ENCODE peak calls at places on chromosomes 11 and 22, in seven cellular contexts. One of them, this sample, is unnamed.

GRCh38 chr11:83437939-83438338 is 151.8 kb upstream of the CCDC90B start:
- DNase-seq in smooth muscle cell of the brain vasculature: no peak
- DNase-seq in hepatocyte: no peak
- DNase-seq in ACHN: no peak
- DNase-seq in posterior vena cava: no peak
- DNase-seq in cardiac septum: no peak
- DNase-seq in neural crest cell: no peak
- DNase-seq in this sample: no peak

GRCh38 chr22:30309981-30310672 is 16.6 kb downstream of the TBC1D10A start:
- DNase-seq in smooth muscle cell of the brain vasculature: no peak
- DNase-seq in hepatocyte: peak
- DNase-seq in ACHN: no peak
- DNase-seq in posterior vena cava: no peak
- DNase-seq in cardiac septum: no peak
- DNase-seq in neural crest cell: no peak
- DNase-seq in this sample: no peak

GRCh38 chr11:107929611-107930200 is 1.5 kb downstream of the RAB39A start:
- DNase-seq in smooth muscle cell of the brain vasculature: no peak
- DNase-seq in hepatocyte: no peak
- DNase-seq in ACHN: peak
- DNase-seq in posterior vena cava: no peak
- DNase-seq in cardiac septum: no peak
- DNase-seq in neural crest cell: no peak
- DNase-seq in this sample: peak

GRCh38 chr11:113796663-113797259 is 17.2 kb downstream of the CLDN25 start:
- DNase-seq in smooth muscle cell of the brain vasculature: no peak
- DNase-seq in hepatocyte: peak
- DNase-seq in ACHN: peak
- DNase-seq in posterior vena cava: no peak
- DNase-seq in cardiac septum: no peak
- DNase-seq in neural crest cell: peak
- DNase-seq in this sample: peak

GRCh38 chr11:65262381-65262680 is 569 bp downstream of the POLA2 start:
- DNase-seq in smooth muscle cell of the brain vasculature: no peak
- DNase-seq in hepatocyte: no peak
- DNase-seq in ACHN: peak
- DNase-seq in posterior vena cava: no peak
- DNase-seq in cardiac septum: peak
- DNase-seq in neural crest cell: no peak
- DNase-seq in this sample: no peak

GRCh38 chr11:11157201-11157600 is 195.8 kb downstream of the CSNK2A3 start:
- DNase-seq in smooth muscle cell of the brain vasculature: no peak
- DNase-seq in hepatocyte: peak
- DNase-seq in ACHN: peak
- DNase-seq in posterior vena cava: no peak
- DNase-seq in cardiac septum: no peak
- DNase-seq in neural crest cell: peak
- DNase-seq in this sample: peak

GRCh38 chr11:69377029-69377952 is 83.3 kb downstream of the MYEOV start:
- DNase-seq in smooth muscle cell of the brain vasculature: no peak
- DNase-seq in hepatocyte: no peak
- DNase-seq in ACHN: no peak
- DNase-seq in posterior vena cava: peak
- DNase-seq in cardiac septum: no peak
- DNase-seq in neural crest cell: no peak
- DNase-seq in this sample: no peak

GRCh38 chr11:35675901-35676610 is 13.5 kb downstream of the TRIM44 start:
- DNase-seq in smooth muscle cell of the brain vasculature: peak
- DNase-seq in hepatocyte: no peak
- DNase-seq in ACHN: no peak
- DNase-seq in posterior vena cava: no peak
- DNase-seq in cardiac septum: no peak
- DNase-seq in neural crest cell: no peak
- DNase-seq in this sample: no peak

GRCh38 chr22:17479129-17479528 is 84.2 kb upstream of the SLC25A18 start:
- DNase-seq in smooth muscle cell of the brain vasculature: no peak
- DNase-seq in hepatocyte: peak
- DNase-seq in ACHN: no peak
- DNase-seq in posterior vena cava: no peak
- DNase-seq in cardiac septum: no peak
- DNase-seq in neural crest cell: no peak
- DNase-seq in this sample: no peak

GRCh38 chr11:134532176-134532920 is 120.3 kb upstream of the B3GAT1 start:
- DNase-seq in smooth muscle cell of the brain vasculature: no peak
- DNase-seq in hepatocyte: no peak
- DNase-seq in ACHN: no peak
- DNase-seq in posterior vena cava: peak
- DNase-seq in cardiac septum: peak
- DNase-seq in neural crest cell: no peak
- DNase-seq in this sample: peak

GRCh38 chr11:63906585-63906984 is 10.4 kb downstream of the RCOR2 start:
- DNase-seq in smooth muscle cell of the brain vasculature: no peak
- DNase-seq in hepatocyte: peak
- DNase-seq in ACHN: peak
- DNase-seq in posterior vena cava: no peak
- DNase-seq in cardiac septum: no peak
- DNase-seq in neural crest cell: no peak
- DNase-seq in this sample: peak

GRCh38 chr11:65452806-65453490 is 30.4 kb downstream of the NEAT1 start:
- DNase-seq in smooth muscle cell of the brain vasculature: no peak
- DNase-seq in hepatocyte: no peak
- DNase-seq in ACHN: no peak
- DNase-seq in posterior vena cava: peak
- DNase-seq in cardiac septum: peak
- DNase-seq in neural crest cell: no peak
- DNase-seq in this sample: no peak

GRCh38 chr11:126929186-126930085 is 71.1 kb downstream of the KIRREL3 start:
- DNase-seq in smooth muscle cell of the brain vasculature: no peak
- DNase-seq in hepatocyte: no peak
- DNase-seq in ACHN: no peak
- DNase-seq in posterior vena cava: no peak
- DNase-seq in cardiac septum: no peak
- DNase-seq in neural crest cell: no peak
- DNase-seq in this sample: no peak

GRCh38 chr11:7451520-7451919 is 33.8 kb upstream of the OLFML1 start:
- DNase-seq in smooth muscle cell of the brain vasculature: no peak
- DNase-seq in hepatocyte: no peak
- DNase-seq in ACHN: no peak
- DNase-seq in posterior vena cava: no peak
- DNase-seq in cardiac septum: no peak
- DNase-seq in neural crest cell: no peak
- DNase-seq in this sample: no peak

GRCh38 chr22:37569921-37570660 is 9.8 kb downstream of the LGALS2 start:
- DNase-seq in smooth muscle cell of the brain vasculature: no peak
- DNase-seq in hepatocyte: peak
- DNase-seq in ACHN: no peak
- DNase-seq in posterior vena cava: no peak
- DNase-seq in cardiac septum: no peak
- DNase-seq in neural crest cell: no peak
- DNase-seq in this sample: no peak

GRCh38 chr11:103683581-103683980 is 352.9 kb upstream of the DDI1 start:
- DNase-seq in smooth muscle cell of the brain vasculature: no peak
- DNase-seq in hepatocyte: no peak
- DNase-seq in ACHN: no peak
- DNase-seq in posterior vena cava: no peak
- DNase-seq in cardiac septum: no peak
- DNase-seq in neural crest cell: no peak
- DNase-seq in this sample: no peak

GRCh38 chr11:63641727-63642126 is 27.5 kb upstream of the PLAAT3 start:
- DNase-seq in smooth muscle cell of the brain vasculature: no peak
- DNase-seq in hepatocyte: no peak
- DNase-seq in ACHN: peak
- DNase-seq in posterior vena cava: no peak
- DNase-seq in cardiac septum: no peak
- DNase-seq in neural crest cell: no peak
- DNase-seq in this sample: no peak

This sample was measured in neural progenitor cell.